ENCODE peak calls at places on chromosomes 2 and 18, in four cellular contexts. A is mammary epithelial cell, R is Peyer's patch, Q is IMR-90. D is an unnamed sample.

GRCh38 chr2:110149330-110150220 is 34.0 kb upstream of the MALL start:
- DNase-seq in A (peak; percentile 89), R (no peak), Q (peak; percentile 94), D (no peak)

GRCh38 chr2:132715986-132716385 is 46.0 kb upstream of the LYPD1 start:
- DNase-seq in A (no peak), R (no peak), Q (peak; percentile 32), D (no peak)

GRCh38 chr2:147756103-147756502 is 88.7 kb upstream of the ACVR2A start:
- DNase-seq in A (no peak), R (no peak), Q (no peak), D (no peak)

GRCh38 chr18:21897811-21898210 is 157.2 kb downstream of the MIB1 start:
- DNase-seq in A (peak; percentile 39), R (no peak), Q (peak; percentile 42), D (no peak)

GRCh38 chr2:219460424-219460926 is 25.8 kb downstream of the SPEG start:
- DNase-seq in A (peak; percentile 45), R (no peak), Q (peak; percentile 85), D (no peak)

GRCh38 chr2:224175010-224175409 is 135.9 kb upstream of the SERPINE2 start:
- DNase-seq in A (no peak), R (no peak), Q (no peak), D (no peak)

GRCh38 chr2:234448506-234449169 is 48.2 kb downstream of the ARL4C start:
- DNase-seq in A (no peak), R (no peak), Q (no peak), D (no peak)

GRCh38 chr2:168499500-168499899 is 43.4 kb downstream of the CERS6 start:
- DNase-seq in A (no peak), R (no peak), Q (no peak), D (no peak)

GRCh38 chr18:47100214-47100831 is 50.0 kb downstream of the HDHD2 start:
- DNase-seq in A (peak; percentile 52), R (peak; percentile 24), Q (peak; percentile 60), D (peak; percentile 48)

GRCh38 chr2:74373189-74373588 is 6.9 kb downstream of the DCTN1 start:
- DNase-seq in A (no peak), R (no peak), Q (no peak), D (no peak)

GRCh38 chr2:204234879-204235278 is 298.3 kb downstream of the ICOS start:
- DNase-seq in A (no peak), R (no peak), Q (peak; percentile 50), D (no peak)

GRCh38 chr2:9675369-9676351 is 44.9 kb upstream of the YWHAQ start:
- DNase-seq in A (peak; percentile 91), R (no peak), Q (peak; percentile 96), D (no peak)

GRCh38 chr2:64975232-64975791 is 13.9 kb upstream of the SLC1A4 start:
- DNase-seq in A (peak; percentile 57), R (no peak), Q (peak; percentile 84), D (no peak)

GRCh38 chr18:75070625-75071483 is 138.1 kb downstream of the PTGR3 start:
- DNase-seq in A (peak; percentile 90), R (peak; percentile 83), Q (peak; percentile 90), D (peak; percentile 74)

GRCh38 chr2:101710690-101711318 is 13.3 kb downstream of the MAP4K4 start:
- DNase-seq in A (peak; percentile 46), R (no peak), Q (peak; percentile 65), D (no peak)

GRCh38 chr2:38697116-38697840 is 31.4 kb downstream of the GALM start:
- DNase-seq in A (no peak), R (peak; percentile 40), Q (no peak), D (peak; percentile 74)

GRCh38 chr2:16280081-16280480 is 339.7 kb downstream of the MYCN start:
- DNase-seq in A (no peak), R (no peak), Q (no peak), D (no peak)

GRCh38 chr2:76506538-76506937 is 795.8 kb upstream of the GCFC2 start:
- DNase-seq in A (no peak), R (no peak), Q (no peak), D (no peak)

DNA sequence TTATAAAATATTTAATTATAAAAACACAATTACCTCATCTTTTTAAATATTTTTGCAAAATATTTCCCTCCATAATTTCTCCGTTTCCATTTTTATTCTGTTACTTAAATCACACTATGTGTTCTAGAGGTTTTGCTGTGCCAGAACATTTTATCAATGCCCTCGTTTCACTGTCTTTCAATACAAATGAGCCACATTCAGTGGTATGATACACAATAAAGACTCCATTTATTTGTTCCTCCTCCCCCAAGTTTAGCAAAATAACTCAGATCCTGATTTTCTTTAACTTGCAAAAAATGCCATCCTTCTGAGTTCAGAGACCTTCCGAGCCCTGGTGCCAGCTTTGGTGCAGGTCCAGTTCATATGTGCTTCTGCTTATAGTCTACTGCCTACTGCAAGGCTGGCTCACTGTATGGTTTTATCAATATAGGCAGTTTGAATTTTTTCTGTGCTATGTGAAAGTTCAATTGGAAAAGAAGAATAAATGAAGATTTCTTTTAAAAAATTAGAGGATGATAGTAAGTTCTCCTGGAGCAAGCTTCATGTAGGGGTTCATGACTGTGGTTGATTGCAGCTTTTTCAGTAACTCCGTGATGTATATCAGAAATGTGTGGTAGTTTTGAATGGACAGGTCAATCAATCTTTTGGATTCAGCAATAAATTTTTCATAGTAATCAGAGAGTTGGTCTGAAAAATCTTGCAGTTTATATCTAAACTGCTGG is 42.5 kb downstream of the APOB start:
- DNase-seq in A (no peak), R (no peak), Q (no peak), D (no peak)
- H3K4me3 ChIP-seq in A (no peak overlapping the region), R (no peak overlapping the region), Q (no peak overlapping the region), D (no peak overlapping the region)

DNA sequence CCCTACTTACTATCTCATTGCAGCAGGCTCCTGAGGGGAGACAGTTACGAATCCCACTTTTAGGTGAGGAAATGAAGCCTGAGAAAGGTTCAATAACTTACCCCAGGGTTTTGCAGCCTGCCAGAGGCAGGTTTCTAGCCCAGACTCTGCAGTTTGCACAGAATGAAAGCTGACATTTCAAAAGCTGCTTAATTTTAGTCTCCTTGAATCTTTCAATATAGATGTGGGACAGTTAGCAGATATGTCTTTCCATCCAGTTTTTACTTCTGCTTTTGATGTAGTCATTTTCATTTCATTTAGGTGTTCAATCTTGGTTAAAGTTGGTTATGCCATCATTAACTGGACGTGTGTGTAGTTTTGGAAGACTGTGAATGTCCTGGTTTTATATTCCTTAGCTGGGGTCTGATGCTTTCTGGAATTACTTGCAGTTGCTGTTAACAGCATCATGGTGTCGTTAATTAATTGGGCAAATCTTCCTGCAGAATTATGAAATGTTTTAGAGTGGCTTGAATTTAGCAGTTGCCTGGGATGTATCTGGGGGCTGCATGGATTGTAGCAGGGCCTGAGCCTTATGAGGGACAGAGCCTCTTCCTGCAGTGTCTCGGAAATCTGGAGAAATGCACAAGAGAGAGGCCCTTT is 100.7 kb downstream of the ZNF532 start:
- DNase-seq in A (no peak), R (no peak), Q (no peak), D (no peak)
- H3K4me1 ChIP-seq in A (no peaks in the 10 kb centered on the region), R (no peaks in the 10 kb centered on the region), Q (peaks cover 24% of the 10 kb centered on the region), D (no peaks in the 10 kb centered on the region)

DNA sequence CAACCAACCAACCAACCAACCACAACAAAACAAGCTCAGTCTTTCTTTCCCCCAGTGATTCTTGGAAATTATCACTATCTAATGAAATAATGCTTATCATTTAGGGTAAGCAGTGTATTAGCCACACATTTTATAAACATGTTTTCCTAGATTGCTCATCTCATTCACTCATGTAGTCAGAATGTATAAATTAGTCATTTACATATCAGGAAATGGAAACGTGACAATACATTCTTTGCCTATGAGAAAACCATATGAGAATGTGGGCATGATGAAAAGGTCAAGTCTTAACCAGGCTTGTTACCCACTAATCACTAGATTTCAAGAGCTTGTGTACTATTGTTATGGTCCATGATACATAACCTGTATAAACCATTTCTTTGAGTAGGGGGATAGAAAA is 1583.4 kb upstream of the PIK3C3 start:
- DNase-seq in A (peak; percentile 69), R (no peak), Q (peak; percentile 83), D (no peak)
- H3K27ac ChIP-seq in A (no peak overlapping the region), R (no peak overlapping the region), Q (no peak overlapping the region), D (no peak overlapping the region)

DNA sequence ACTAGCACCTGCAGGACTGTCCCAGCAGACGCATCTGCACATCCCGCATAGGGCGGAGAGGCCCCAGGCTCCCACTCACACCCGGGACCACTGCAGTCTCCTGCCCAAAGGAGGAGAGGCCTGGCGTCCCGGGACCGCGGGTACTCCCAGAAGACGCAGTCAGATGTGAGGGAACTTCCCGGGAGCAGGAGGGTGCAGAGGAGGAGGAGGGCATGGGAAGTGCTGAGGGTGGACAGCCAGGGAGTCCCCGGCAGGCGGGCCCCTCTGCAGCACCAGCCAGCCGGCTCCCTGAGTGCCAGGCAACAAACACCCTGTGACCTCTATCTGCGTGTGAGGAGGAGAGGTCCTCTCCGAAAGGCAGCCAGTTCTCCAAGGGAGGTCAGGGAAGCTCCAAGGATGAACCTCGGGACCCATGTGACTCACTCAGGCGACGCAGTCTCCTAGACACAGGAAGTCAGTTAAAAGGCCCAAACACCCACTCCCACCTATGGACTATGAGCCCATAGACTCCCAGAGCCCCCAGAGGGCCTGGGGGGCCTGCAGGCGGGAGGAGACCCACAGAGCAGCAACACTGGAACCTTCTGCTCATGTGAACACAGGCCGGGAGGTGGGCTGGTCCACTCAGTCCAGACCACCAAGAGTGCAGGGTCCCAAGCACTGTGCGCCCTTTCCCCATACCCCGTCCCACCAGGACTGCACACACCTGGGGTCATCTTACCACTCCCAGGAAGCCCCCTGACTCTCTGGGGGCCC is 4.2 kb downstream of the PXDN start:
- DNase-seq in A (no peak), R (peak; percentile 10), Q (peak; percentile 58), D (no peak)
- H3K4me3 ChIP-seq in A (no peak overlapping the region), R (no peak overlapping the region), Q (no peak overlapping the region), D (no peak overlapping the region)

GRCh38 chr2:232321156-232321816 is 57.3 kb upstream of the ALPP start:
- DNase-seq in A (no peak), R (peak; percentile 40), Q (no peak), D (peak; percentile 39)

GRCh38 chr2:232323328-232323650 is 55.3 kb upstream of the ALPP start:
- DNase-seq in A (no peak), R (no peak), Q (no peak), D (no peak)

GRCh38 chr2:232322560-232323327 is 55.8 kb upstream of the ALPP start:
- DNase-seq in A (peak; percentile 75), R (no peak), Q (no peak), D (no peak)

GRCh38 chr2:232320038-232320790 is 58.3 kb upstream of the ALPP start:
- DNase-seq in A (no peak), R (no peak), Q (no peak), D (no peak)

DNA sequence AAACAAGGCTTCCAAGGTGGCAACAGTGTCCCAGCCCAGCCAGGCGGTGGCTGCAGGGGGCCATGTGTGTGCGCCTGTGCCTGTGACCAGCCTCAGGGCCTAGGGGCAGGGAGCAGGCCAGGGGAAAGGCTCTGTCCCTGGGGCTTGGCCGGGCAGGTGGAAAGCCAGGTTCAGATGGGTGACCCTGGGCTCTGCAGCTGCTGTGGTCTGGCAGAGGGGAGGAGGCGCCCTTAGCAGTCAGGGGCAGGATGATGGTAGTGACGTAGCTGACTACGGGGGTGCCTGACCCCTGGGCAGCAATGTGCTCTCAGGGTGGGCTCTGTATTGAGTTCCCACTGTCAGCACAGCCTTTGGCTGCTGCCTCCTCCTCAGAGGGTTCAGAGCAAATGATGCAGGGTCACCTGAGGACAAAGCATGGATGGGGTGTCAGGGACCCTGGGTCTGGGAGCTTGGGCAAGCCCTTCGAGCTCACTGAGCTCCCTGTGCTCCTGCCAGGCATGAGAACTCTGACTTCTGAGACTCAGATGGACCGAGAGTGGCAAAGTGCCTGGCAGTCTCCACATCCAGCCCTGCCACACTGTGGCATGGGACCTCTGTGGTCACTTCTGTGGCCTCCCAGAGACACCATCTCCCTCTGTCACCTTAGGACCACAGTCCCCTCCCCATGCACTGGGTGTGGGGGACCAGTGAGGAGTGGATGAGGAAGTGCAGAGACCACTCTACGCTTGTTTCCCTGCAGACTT is 56.6 kb upstream of the ALPP start:
- DNase-seq in A (no peak), R (no peak), Q (no peak), D (no peak)
- H3K4me1 ChIP-seq in A (peaks cover 20% of the 10 kb centered on the region), R (no peaks in the 10 kb centered on the region), Q (no peaks in the 10 kb centered on the region), D (peaks cover 65% of the 10 kb centered on the region)

D was measured in CD4-positive, alpha-beta memory T cell.